ENCODE peak calls at places on chromosomes 7 and 10, in five cellular contexts. One of them, this sample, is unnamed.

GRCh38 chr10:88608052-88608732 is 21.6 kb downstream of the LIPJ start:
- DNase-seq in T-helper 17 cell: no peak
- DNase-seq in GF-D8: no peak
- DNase-seq in brain microvascular endothelial cell: no peak
- DNase-seq in nephron progenitor cell: no peak
- DNase-seq in this sample: peak

GRCh38 chr7:41809487-41810257 is 106.8 kb upstream of the INHBA start:
- DNase-seq in brain microvascular endothelial cell: no peak
- DNase-seq in nephron progenitor cell: no peak
- DNase-seq in GF-D8: no peak
- DNase-seq in T-helper 17 cell: no peak
- DNase-seq in this sample: no peak

GRCh38 chr7:15757041-15757995 is 70.8 kb upstream of the MEOX2 start:
- DNase-seq in GF-D8: no peak
- DNase-seq in T-helper 17 cell: no peak
- DNase-seq in brain microvascular endothelial cell: no peak
- DNase-seq in nephron progenitor cell: no peak
- DNase-seq in this sample: no peak

GRCh38 chr10:47340613-47341170 is 7.5 kb upstream of the RBP3 start:
- DNase-seq in T-helper 17 cell: peak
- DNase-seq in nephron progenitor cell: peak
- DNase-seq in brain microvascular endothelial cell: peak
- DNase-seq in GF-D8: no peak
- DNase-seq in this sample: peak

GRCh38 chr10:86085136-86085535 is 281.5 kb downstream of the GRID1 start:
- DNase-seq in nephron progenitor cell: no peak
- DNase-seq in GF-D8: no peak
- DNase-seq in T-helper 17 cell: no peak
- DNase-seq in brain microvascular endothelial cell: no peak
- DNase-seq in this sample: no peak

GRCh38 chr7:97014145-97014544 is 8.8 kb downstream of the DLX6 start:
- DNase-seq in brain microvascular endothelial cell: no peak
- DNase-seq in T-helper 17 cell: no peak
- DNase-seq in GF-D8: no peak
- DNase-seq in nephron progenitor cell: no peak
- DNase-seq in this sample: no peak

GRCh38 chr10:131983780-131984179 is 2.1 kb upstream of the BNIP3 start:
- DNase-seq in nephron progenitor cell: no peak
- DNase-seq in GF-D8: no peak
- DNase-seq in brain microvascular endothelial cell: peak
- DNase-seq in T-helper 17 cell: no peak
- DNase-seq in this sample: no peak

GRCh38 chr7:31407277-31407676 is 66.8 kb upstream of the NEUROD6 start:
- DNase-seq in brain microvascular endothelial cell: no peak
- DNase-seq in GF-D8: no peak
- DNase-seq in T-helper 17 cell: no peak
- DNase-seq in nephron progenitor cell: no peak
- DNase-seq in this sample: no peak

GRCh38 chr10:125057158-125058001 is 103.0 kb downstream of the CTBP2 start:
- DNase-seq in T-helper 17 cell: no peak
- DNase-seq in nephron progenitor cell: peak
- DNase-seq in brain microvascular endothelial cell: peak
- DNase-seq in GF-D8: no peak
- DNase-seq in this sample: peak

GRCh38 chr7:118762451-118762850 is 537.9 kb downstream of the ANKRD7 start:
- DNase-seq in GF-D8: no peak
- DNase-seq in T-helper 17 cell: no peak
- DNase-seq in nephron progenitor cell: no peak
- DNase-seq in brain microvascular endothelial cell: no peak
- DNase-seq in this sample: no peak

GRCh38 chr10:12566161-12567115 is 217.1 kb downstream of the CAMK1D start:
- DNase-seq in nephron progenitor cell: no peak
- DNase-seq in T-helper 17 cell: no peak
- DNase-seq in GF-D8: no peak
- DNase-seq in brain microvascular endothelial cell: peak
- DNase-seq in this sample: no peak

GRCh38 chr7:139358541-139359365 is 941 bp upstream of the LUC7L2 start:
- DNase-seq in T-helper 17 cell: peak
- DNase-seq in nephron progenitor cell: no peak
- DNase-seq in brain microvascular endothelial cell: no peak
- DNase-seq in GF-D8: peak
- DNase-seq in this sample: peak

GRCh38 chr7:104264281-104264680 is 56.5 kb upstream of the ORC5 start:
- DNase-seq in T-helper 17 cell: no peak
- DNase-seq in GF-D8: no peak
- DNase-seq in nephron progenitor cell: no peak
- DNase-seq in brain microvascular endothelial cell: peak
- DNase-seq in this sample: no peak

GRCh38 chr7:135980665-135981180 is 3.6 kb upstream of the MTPN start:
- DNase-seq in nephron progenitor cell: no peak
- DNase-seq in GF-D8: no peak
- DNase-seq in T-helper 17 cell: peak
- DNase-seq in brain microvascular endothelial cell: peak
- DNase-seq in this sample: peak

This sample was measured in GM12865.